ENCODE peak calls at places on chromosomes 5 and 9, in seven cellular contexts. W is cardiac muscle cell, C is AG10803, O is adrenal gland, S is HFF-Myc, Z is GM06990, R is lower lobe of right lung. J is an unnamed sample.

GRCh38 chr5:864492-865167 is 13.8 kb upstream of the ZDHHC11 start:
- DNase-seq in W (no peak), C (no peak), O (no peak), S (no peak), Z (no peak), R (no peak), J (no peak)

GRCh38 chr9:123406691-123407536 is 50.9 kb downstream of the CRB2 start:
- DNase-seq in W (no peak), C (no peak), O (no peak), S (no peak), Z (no peak), R (no peak), J (no peak)

GRCh38 chr9:88694625-88695024 is 159.6 kb downstream of the NXNL2 start:
- DNase-seq in W (no peak), C (peak), O (no peak), S (no peak), Z (no peak), R (no peak), J (no peak)

GRCh38 chr9:98230354-98230753 is 25.1 kb downstream of the TBC1D2 start:
- DNase-seq in W (no peak), C (no peak), O (no peak), S (no peak), Z (no peak), R (no peak), J (no peak)

GRCh38 chr5:139904566-139905400 is 109.2 kb downstream of the PSD2 start:
- DNase-seq in W (peak), C (no peak), O (no peak), S (no peak), Z (no peak), R (no peak), J (no peak)

GRCh38 chr9:124513374-124513994 is 6.3 kb upstream of the NR5A1 start:
- DNase-seq in W (no peak), C (no peak), O (no peak), S (no peak), Z (no peak), R (no peak), J (no peak)

GRCh38 chr9:11931109-11931508 is 762.1 kb upstream of the TYRP1 start:
- DNase-seq in W (no peak), C (peak), O (no peak), S (no peak), Z (no peak), R (no peak), J (no peak)

GRCh38 chr9:134061688-134062371 is 6.0 kb downstream of the BRD3 start:
- DNase-seq in W (no peak), C (no peak), O (no peak), S (no peak), Z (no peak), R (peak), J (no peak)

GRCh38 chr9:83240671-83241070 is 177.7 kb upstream of the RASEF start:
- DNase-seq in W (no peak), C (no peak), O (no peak), S (no peak), Z (no peak), R (no peak), J (no peak)

GRCh38 chr9:121765021-121765950 is 113.9 kb downstream of the DAB2IP start:
- DNase-seq in W (peak), C (peak), O (peak), S (no peak), Z (no peak), R (no peak), J (no peak)
- TF ChIP-seq CTCF in W (no peak), C (no peak), O (no peak), S (no peak), Z (no peak), R (no peak), J (no peak)

DNA sequence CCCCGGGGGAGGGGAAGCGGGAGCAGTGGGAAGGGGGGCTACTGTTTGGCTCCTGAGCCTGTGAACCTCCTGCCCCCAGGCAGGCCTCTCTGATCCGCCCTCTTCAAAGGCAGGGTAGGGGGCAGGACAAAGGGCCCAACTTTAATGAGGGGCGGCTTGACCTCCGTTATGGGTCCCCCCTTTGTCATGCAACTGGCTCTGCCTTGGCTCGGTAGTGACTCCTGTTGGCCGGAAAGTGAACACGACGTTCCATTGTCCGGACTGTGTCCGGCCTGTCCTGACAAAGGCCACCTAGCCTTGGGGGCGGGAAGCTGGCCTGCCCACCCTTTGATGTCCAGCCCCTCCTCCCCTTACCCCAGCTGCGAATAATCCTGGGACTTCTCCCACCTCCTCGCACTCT is 1.3 kb downstream of the CDX1 start:
- DNase-seq in W (no peak), C (no peak), O (no peak), S (no peak), Z (no peak), R (no peak), J (no peak)
- TF ChIP-seq CTCF in W (no peak), C (no peak), O (no peak), S (peak), Z (no peak), R (no peak), J (no peak)

DNA sequence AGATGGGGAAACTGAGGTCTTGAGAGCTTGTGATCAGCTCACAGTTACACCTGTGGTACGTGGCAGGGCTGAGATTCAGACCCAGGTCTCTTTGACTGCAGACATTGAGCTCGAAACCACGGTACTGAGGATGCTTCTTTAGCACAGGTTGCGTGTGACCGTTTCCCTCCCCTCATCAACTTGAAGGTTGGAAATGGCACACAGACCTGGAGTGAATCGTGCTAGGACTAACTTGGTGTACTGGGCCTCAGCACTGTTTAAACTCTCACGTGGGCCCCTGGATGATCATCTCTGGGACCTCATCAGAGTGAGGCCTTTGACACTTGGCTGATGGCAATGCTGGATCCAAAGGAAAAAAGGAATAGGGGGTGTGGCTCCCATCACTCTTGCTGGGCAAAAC is 106.0 kb downstream of the MVB12B start:
- DNase-seq in W (no peak), C (no peak), O (no peak), S (no peak), Z (no peak), R (no peak), J (no peak)
- TF ChIP-seq CTCF in W (no peak), C (no peak), O (no peak), S (no peak), Z (no peak), R (no peak), J (no peak)

GRCh38 chr9:116488373-116488772 is 198.7 kb upstream of the TRIM32 start:
- DNase-seq in W (no peak), C (no peak), O (no peak), S (no peak), Z (no peak), R (no peak), J (no peak)

GRCh38 chr9:116491659-116492058 is 195.4 kb upstream of the TRIM32 start:
- DNase-seq in W (no peak), C (no peak), O (no peak), S (no peak), Z (no peak), R (no peak), J (no peak)

GRCh38 chr9:116490321-116490720 is 196.8 kb upstream of the TRIM32 start:
- DNase-seq in W (no peak), C (no peak), O (no peak), S (no peak), Z (no peak), R (no peak), J (no peak)

GRCh38 chr9:116493183-116493582 is 193.9 kb upstream of the TRIM32 start:
- DNase-seq in W (no peak), C (peak), O (no peak), S (no peak), Z (no peak), R (no peak), J (no peak)

DNA sequence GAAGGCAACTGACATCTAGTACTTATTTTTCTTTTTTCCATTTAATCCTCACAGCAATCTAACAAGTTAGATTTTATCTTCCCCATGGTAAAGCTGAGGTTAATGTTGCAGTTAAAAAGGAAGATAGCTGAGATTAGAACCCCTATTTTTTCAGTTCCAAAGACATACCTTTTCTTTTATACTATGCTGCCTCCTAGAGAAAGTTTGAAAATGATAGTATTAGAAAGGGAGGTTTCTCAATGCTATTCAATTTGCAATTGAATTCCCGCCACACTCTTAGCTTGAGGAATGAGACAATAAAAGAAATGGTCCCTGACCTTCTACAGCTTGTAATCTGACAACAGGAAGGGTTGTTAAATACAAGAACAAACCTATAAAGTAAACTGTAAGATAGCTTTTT is 195.9 kb upstream of the TRIM32 start:
- DNase-seq in W (no peak), C (no peak), O (no peak), S (no peak), Z (no peak), R (no peak), J (no peak)
- TF ChIP-seq CTCF in W (peak), C (no peak), O (no peak), S (no peak), Z (no peak), R (no peak), J (no peak)

GRCh38 chr5:164475339-164475977 is 970.0 kb downstream of the MAT2B start:
- DNase-seq in W (peak), C (peak), O (no peak), S (no peak), Z (no peak), R (no peak), J (no peak)
- TF ChIP-seq CTCF in W (peak), C (peak), O (no peak), S (peak), Z (peak), R (peak), J (no peak)

GRCh38 chr9:5815421-5815820 is 17.5 kb downstream of the ERMP1 start:
- DNase-seq in W (no peak), C (no peak), O (no peak), S (no peak), Z (no peak), R (no peak), J (no peak)
- TF ChIP-seq CTCF in W (no peak), C (no peak), O (no peak), S (no peak), Z (no peak), R (no peak), J (no peak)

J was measured in activated B cell treated with CpG ODN at 0.5 μM for 24 hours.